ENCODE peak calls at places on chromosomes 1 and 21, in four cellular contexts. One of them, this sample, is unnamed.

GRCh38 chr1:53114581-53115400 is 27.6 kb downstream of the SLC1A7 start:
- DNase-seq in HepG2: no peak
- DNase-seq in K562: no peak
- DNase-seq in SK-N-SH: no peak
- DNase-seq in this sample: no peak

GRCh38 chr1:186239211-186239610 is 135.8 kb downstream of the TPR start:
- DNase-seq in SK-N-SH: no peak
- DNase-seq in K562: no peak
- DNase-seq in HepG2: no peak
- DNase-seq in this sample: no peak

GRCh38 chr1:65027699-65028358 is 61.5 kb upstream of the JAK1 start:
- DNase-seq in HepG2: no peak
- DNase-seq in SK-N-SH: no peak
- DNase-seq in K562: no peak
- DNase-seq in this sample: no peak

GRCh38 chr1:183032122-183032921 is 9.1 kb downstream of the LAMC1 start:
- DNase-seq in SK-N-SH: no peak
- DNase-seq in K562: no peak
- DNase-seq in HepG2: peak
- DNase-seq in this sample: no peak

GRCh38 chr1:40341509-40342380 is 24.7 kb upstream of the COL9A2 start:
- DNase-seq in HepG2: no peak
- DNase-seq in K562: no peak
- DNase-seq in SK-N-SH: no peak
- DNase-seq in this sample: no peak

GRCh38 chr1:161052899-161053298 is 7.1 kb upstream of the USF1 start:
- DNase-seq in K562: no peak
- DNase-seq in SK-N-SH: no peak
- DNase-seq in HepG2: no peak
- DNase-seq in this sample: no peak

GRCh38 chr21:42156690-42157605 is 62.0 kb upstream of the ABCG1 start:
- DNase-seq in K562: no peak
- DNase-seq in HepG2: no peak
- DNase-seq in SK-N-SH: peak
- DNase-seq in this sample: no peak

GRCh38 chr1:240499012-240499411 is 112.9 kb downstream of the GREM2 start:
- DNase-seq in SK-N-SH: no peak
- DNase-seq in K562: no peak
- DNase-seq in HepG2: no peak
- DNase-seq in this sample: no peak

GRCh38 chr1:151908228-151908691 is 1.1 kb downstream of the THEM4 start:
- DNase-seq in HepG2: peak
- DNase-seq in SK-N-SH: no peak
- DNase-seq in K562: no peak
- DNase-seq in this sample: peak

GRCh38 chr1:222989443-222989842 is 153.6 kb downstream of the TLR5 start:
- DNase-seq in SK-N-SH: no peak
- DNase-seq in K562: no peak
- DNase-seq in HepG2: no peak
- DNase-seq in this sample: no peak

GRCh38 chr1:109392788-109393580 is 4.7 kb downstream of the SORT1 start:
- DNase-seq in SK-N-SH: no peak
- DNase-seq in K562: peak
- DNase-seq in HepG2: peak
- DNase-seq in this sample: no peak

GRCh38 chr1:57616906-57617305 is 193.0 kb upstream of the DAB1 start:
- DNase-seq in K562: no peak
- DNase-seq in SK-N-SH: no peak
- DNase-seq in HepG2: no peak
- DNase-seq in this sample: no peak

GRCh38 chr1:154812911-154813816 is 56.9 kb downstream of the KCNN3 start:
- DNase-seq in HepG2: no peak
- DNase-seq in SK-N-SH: no peak
- DNase-seq in K562: peak
- DNase-seq in this sample: no peak

GRCh38 chr1:38772026-38772425 is 87.5 kb downstream of the RRAGC start:
- DNase-seq in SK-N-SH: no peak
- DNase-seq in K562: no peak
- DNase-seq in HepG2: no peak
- DNase-seq in this sample: no peak

GRCh38 chr21:46160563-46161179 is 5.3 kb upstream of the FTCD start:
- DNase-seq in HepG2: no peak
- DNase-seq in K562: no peak
- DNase-seq in SK-N-SH: peak
- DNase-seq in this sample: no peak

GRCh38 chr1:3068400-3069361 is at the start of gene PRDM16:
- DNase-seq in K562: no peak
- DNase-seq in SK-N-SH: no peak
- DNase-seq in HepG2: no peak
- DNase-seq in this sample: peak

GRCh38 chr1:14924455-14925325 is 228.9 kb upstream of the TMEM51 start:
- DNase-seq in K562: peak
- DNase-seq in HepG2: no peak
- DNase-seq in SK-N-SH: peak
- DNase-seq in this sample: no peak

GRCh38 chr1:116415699-116416533 is 42.9 kb downstream of the ATP1A1 start:
- DNase-seq in SK-N-SH: peak
- DNase-seq in K562: peak
- DNase-seq in HepG2: peak
- DNase-seq in this sample: no peak

GRCh38 chr1:32426489-32427255 is 32.4 kb upstream of the BSDC1 start:
- DNase-seq in K562: no peak
- DNase-seq in SK-N-SH: peak
- DNase-seq in HepG2: no peak
- DNase-seq in this sample: no peak

GRCh38 chr1:87103099-87103498 is 188.7 kb downstream of the HS2ST1 start:
- DNase-seq in SK-N-SH: no peak
- DNase-seq in K562: no peak
- DNase-seq in HepG2: no peak
- DNase-seq in this sample: no peak

GRCh38 chr21:41777934-41778815 is 11.3 kb upstream of the RIPK4 start:
- DNase-seq in HepG2: peak
- DNase-seq in SK-N-SH: peak
- DNase-seq in K562: peak
- DNase-seq in this sample: peak

GRCh38 chr1:9595156-9595967 is 6.7 kb downstream of the TMEM201 start:
- DNase-seq in SK-N-SH: peak
- DNase-seq in HepG2: no peak
- DNase-seq in K562: no peak
- DNase-seq in this sample: no peak

GRCh38 chr1:226691257-226691656 is 47.8 kb downstream of the ITPKB start:
- DNase-seq in SK-N-SH: no peak
- DNase-seq in HepG2: no peak
- DNase-seq in K562: no peak
- DNase-seq in this sample: no peak

DNA sequence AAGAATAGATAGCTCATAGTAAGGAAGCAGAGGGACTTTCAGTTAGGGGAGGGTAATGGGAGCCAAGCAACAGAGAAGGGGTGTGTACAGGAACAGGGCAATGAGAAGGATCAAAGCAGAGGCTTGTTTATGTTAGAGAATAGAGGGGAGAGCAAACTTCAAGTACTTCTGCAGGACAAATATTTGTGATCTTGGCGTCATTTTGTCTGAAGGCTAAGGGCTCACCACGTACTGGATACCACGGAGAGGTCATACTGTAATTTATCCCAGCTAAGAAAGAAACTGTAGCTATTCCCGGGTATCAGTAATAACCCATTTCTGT is 136.6 kb downstream of the RWDD3 start:
- DNase-seq in K562: no peak
- DNase-seq in SK-N-SH: no peak
- DNase-seq in HepG2: peak
- DNase-seq in this sample: no peak
- TF ChIP-seq ELF1 in K562: no peak
- TF ChIP-seq ELF1 in SK-N-SH: no peak
- TF ChIP-seq ELF1 in HepG2: no peak
- TF ChIP-seq ELF1 in this sample: no peak

GRCh38 chr1:29453502-29454240 is 217.3 kb downstream of the PTPRU start:
- DNase-seq in SK-N-SH: peak
- DNase-seq in K562: peak
- DNase-seq in HepG2: peak
- DNase-seq in this sample: peak
- TF ChIP-seq ELF1 in SK-N-SH: no peak
- TF ChIP-seq ELF1 in K562: no peak
- TF ChIP-seq ELF1 in HepG2: no peak
- TF ChIP-seq ELF1 in this sample: no peak

DNA sequence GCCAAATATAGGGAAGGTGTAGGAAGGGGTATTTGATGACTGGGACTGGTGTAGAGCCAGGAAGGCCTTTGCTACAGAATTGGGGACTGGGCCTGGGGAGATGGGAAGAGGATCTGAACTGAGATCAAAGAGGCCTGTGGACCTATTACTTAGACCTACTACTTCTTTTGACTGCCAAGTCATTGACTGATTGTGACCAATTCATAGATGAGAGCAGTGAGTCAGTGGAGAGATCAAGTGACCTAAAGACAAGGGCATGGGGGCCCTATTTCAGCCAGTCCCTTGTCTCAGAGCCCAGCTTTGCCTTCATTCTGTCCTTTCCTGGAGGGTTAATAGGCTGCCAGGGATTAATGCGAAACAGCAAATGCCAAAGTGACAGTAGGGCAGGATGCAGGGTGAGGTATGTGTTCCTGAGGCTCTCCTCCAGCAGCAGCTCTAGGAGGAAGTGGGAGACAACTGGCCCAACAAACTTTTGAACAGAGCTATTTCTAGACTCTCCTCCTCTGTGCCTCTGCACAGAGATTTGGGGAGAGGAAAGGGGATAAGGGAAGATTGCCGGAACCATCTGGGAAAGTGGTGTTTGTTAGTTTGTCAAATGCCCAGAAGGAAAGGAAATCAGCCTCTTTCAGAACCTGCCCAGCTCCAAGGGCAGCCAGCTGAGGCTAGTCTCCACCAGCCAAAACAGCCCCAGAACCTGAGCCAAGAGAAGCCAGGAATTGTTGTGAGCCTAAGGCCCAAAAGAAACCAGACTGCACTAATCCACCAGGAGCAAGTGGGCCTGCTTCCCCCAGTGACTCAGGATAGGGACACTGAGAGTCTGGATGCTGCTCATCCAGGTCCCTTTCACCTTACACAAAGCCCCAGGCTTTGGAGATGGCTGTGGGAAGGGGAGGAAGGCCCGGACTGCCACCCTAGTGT is 4.9 kb upstream of the S100A3 start:
- DNase-seq in HepG2: no peak
- DNase-seq in K562: no peak
- DNase-seq in SK-N-SH: no peak
- DNase-seq in this sample: no peak
- TF ChIP-seq ELF1 in HepG2: no peak
- TF ChIP-seq ELF1 in K562: no peak
- TF ChIP-seq ELF1 in SK-N-SH: no peak
- TF ChIP-seq ELF1 in this sample: no peak

GRCh38 chr1:178308438-178308837 is 188.3 kb downstream of the CLEC20A start:
- DNase-seq in SK-N-SH: no peak
- DNase-seq in HepG2: no peak
- DNase-seq in K562: no peak
- DNase-seq in this sample: peak
- TF ChIP-seq ELF1 in SK-N-SH: no peak
- TF ChIP-seq ELF1 in HepG2: no peak
- TF ChIP-seq ELF1 in K562: no peak
- TF ChIP-seq ELF1 in this sample: no peak

DNA sequence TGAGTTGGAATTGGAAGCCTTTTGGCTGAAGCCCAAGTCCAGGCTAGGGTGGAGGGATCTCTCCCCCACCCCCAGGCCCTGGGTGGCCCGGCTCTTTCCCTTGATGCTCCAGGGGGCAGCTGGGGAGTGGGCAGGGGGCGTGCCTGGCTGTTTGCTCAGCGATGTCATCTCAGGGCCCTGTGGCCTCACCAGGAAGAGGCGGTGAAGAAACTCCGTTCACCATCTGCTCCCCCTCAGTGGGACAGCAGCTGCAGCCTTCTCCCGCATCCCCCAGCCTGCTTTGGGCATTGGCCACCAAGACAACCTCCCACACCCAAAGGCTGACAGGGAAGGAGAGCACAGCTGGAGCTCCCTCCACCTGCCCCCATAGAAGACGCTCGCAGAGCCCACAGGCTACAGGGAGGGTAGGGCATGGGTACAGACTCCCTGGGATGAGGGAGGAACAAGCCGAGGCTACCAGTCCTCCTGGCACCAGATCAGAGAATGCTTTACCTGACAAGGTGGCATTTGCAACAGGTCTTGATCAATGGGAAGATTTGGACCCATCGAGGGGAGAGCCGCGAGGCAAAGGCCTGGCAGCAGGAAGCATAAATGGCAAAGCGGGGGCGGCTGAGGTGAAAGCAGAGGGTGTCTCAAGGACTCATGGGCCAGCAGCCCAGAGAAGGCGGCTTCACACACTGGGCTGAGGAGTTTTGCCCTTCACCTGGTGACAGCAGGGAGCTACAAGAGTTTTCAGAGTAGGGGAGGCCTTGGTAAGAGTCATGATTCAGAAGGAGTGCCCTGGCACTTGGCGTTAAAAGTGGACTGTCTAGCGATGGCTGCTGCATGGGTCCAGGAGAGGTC is 6.5 kb upstream of the GUCA2A start:
- DNase-seq in HepG2: no peak
- DNase-seq in K562: no peak
- DNase-seq in SK-N-SH: no peak
- DNase-seq in this sample: no peak
- TF ChIP-seq ELF1 in HepG2: no peak
- TF ChIP-seq ELF1 in K562: no peak
- TF ChIP-seq ELF1 in SK-N-SH: no peak
- TF ChIP-seq ELF1 in this sample: no peak

GRCh38 chr1:66546045-66546810 is 12.3 kb downstream of the SGIP1 start:
- DNase-seq in K562: no peak
- DNase-seq in HepG2: no peak
- DNase-seq in SK-N-SH: no peak
- DNase-seq in this sample: no peak

GRCh38 chr1:66540434-66541032 is 6.6 kb downstream of the SGIP1 start:
- DNase-seq in HepG2: no peak
- DNase-seq in SK-N-SH: no peak
- DNase-seq in K562: no peak
- DNase-seq in this sample: no peak

GRCh38 chr1:66542811-66543767 is 9.1 kb downstream of the SGIP1 start:
- DNase-seq in SK-N-SH: no peak
- DNase-seq in HepG2: peak
- DNase-seq in K562: no peak
- DNase-seq in this sample: peak

GRCh38 chr1:66539491-66539890 is 5.5 kb downstream of the SGIP1 start:
- DNase-seq in K562: no peak
- DNase-seq in HepG2: no peak
- DNase-seq in SK-N-SH: no peak
- DNase-seq in this sample: no peak

DNA sequence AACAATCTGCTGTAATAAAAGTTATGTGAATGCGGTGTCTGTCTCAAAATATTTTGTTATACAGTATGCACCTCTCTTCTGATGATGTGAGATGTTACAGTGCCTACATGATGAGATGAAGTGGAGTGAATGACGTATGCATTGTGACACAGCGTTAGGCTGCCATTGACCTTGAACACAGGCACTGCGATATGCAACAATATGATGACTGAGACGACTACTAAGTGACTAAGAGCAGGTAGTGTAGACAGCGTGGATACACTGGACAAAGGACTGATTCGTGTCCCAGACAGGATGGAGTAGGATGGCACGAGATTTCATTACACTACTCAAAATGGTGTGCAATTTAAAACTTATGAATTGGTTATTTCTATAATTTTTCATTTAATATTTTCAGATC is 8.4 kb downstream of the SGIP1 start:
- DNase-seq in HepG2: peak
- DNase-seq in SK-N-SH: no peak
- DNase-seq in K562: no peak
- DNase-seq in this sample: no peak
- TF ChIP-seq ELF1 in HepG2: no peak
- TF ChIP-seq ELF1 in SK-N-SH: no peak
- TF ChIP-seq ELF1 in K562: no peak
- TF ChIP-seq ELF1 in this sample: no peak

GRCh38 chr1:79543435-79543834 is 536.9 kb upstream of the ADGRL4 start:
- DNase-seq in HepG2: no peak
- DNase-seq in SK-N-SH: no peak
- DNase-seq in K562: no peak
- DNase-seq in this sample: no peak
- TF ChIP-seq ELF1 in HepG2: no peak
- TF ChIP-seq ELF1 in SK-N-SH: no peak
- TF ChIP-seq ELF1 in K562: no peak
- TF ChIP-seq ELF1 in this sample: no peak